ENCODE peak calls at places on chromosomes 13 and 19, in nine cellular contexts. One of them, this sample, is unnamed.

GRCh38 chr13:112160558-112160957 is 93.6 kb downstream of the SOX1 start:
- DNase-seq in brain microvascular endothelial cell: no peak
- DNase-seq in iris pigment epithelial cell: no peak
- DNase-seq in ACHN: no peak
- DNase-seq in cardiac fibroblast: no peak
- DNase-seq in endodermal cell: no peak
- DNase-seq in CD4-positive, alpha-beta T cell: no peak
- DNase-seq in Calu3: no peak
- DNase-seq in stimulated activated CD8-positive, alpha-beta memory T cell treated with anti-CD3 and anti-CD28 coated beads, Interleukin-2, amount 100 ng/mL, for 48 hours: no peak
- DNase-seq in this sample: no peak

GRCh38 chr19:35034005-35034502 is 3.8 kb downstream of the SCN1B start:
- DNase-seq in brain microvascular endothelial cell: no peak
- DNase-seq in iris pigment epithelial cell: no peak
- DNase-seq in ACHN: no peak
- DNase-seq in cardiac fibroblast: no peak
- DNase-seq in endodermal cell: no peak
- DNase-seq in CD4-positive, alpha-beta T cell: no peak
- DNase-seq in Calu3: no peak
- DNase-seq in stimulated activated CD8-positive, alpha-beta memory T cell treated with anti-CD3 and anti-CD28 coated beads, Interleukin-2, amount 100 ng/mL, for 48 hours: no peak
- DNase-seq in this sample: no peak

GRCh38 chr19:54388001-54388802 is 23.5 kb upstream of the LAIR1 start:
- DNase-seq in brain microvascular endothelial cell: no peak
- DNase-seq in iris pigment epithelial cell: no peak
- DNase-seq in ACHN: no peak
- DNase-seq in cardiac fibroblast: no peak
- DNase-seq in endodermal cell: no peak
- DNase-seq in CD4-positive, alpha-beta T cell: peak; percentile 34
- DNase-seq in Calu3: peak; percentile 31
- DNase-seq in stimulated activated CD8-positive, alpha-beta memory T cell treated with anti-CD3 and anti-CD28 coated beads, Interleukin-2, amount 100 ng/mL, for 48 hours: no peak
- DNase-seq in this sample: no peak

GRCh38 chr13:100566543-100566942 is 22.0 kb downstream of the GGACT start:
- DNase-seq in brain microvascular endothelial cell: no peak
- DNase-seq in iris pigment epithelial cell: peak; percentile 12
- DNase-seq in ACHN: no peak
- DNase-seq in cardiac fibroblast: no peak
- DNase-seq in endodermal cell: no peak
- DNase-seq in CD4-positive, alpha-beta T cell: no peak
- DNase-seq in Calu3: no peak
- DNase-seq in stimulated activated CD8-positive, alpha-beta memory T cell treated with anti-CD3 and anti-CD28 coated beads, Interleukin-2, amount 100 ng/mL, for 48 hours: no peak
- DNase-seq in this sample: no peak

GRCh38 chr19:4083677-4084546 is 17.2 kb upstream of the ZBTB7A start:
- DNase-seq in brain microvascular endothelial cell: no peak
- DNase-seq in iris pigment epithelial cell: no peak
- DNase-seq in ACHN: no peak
- DNase-seq in cardiac fibroblast: no peak
- DNase-seq in endodermal cell: no peak
- DNase-seq in CD4-positive, alpha-beta T cell: no peak
- DNase-seq in Calu3: peak; percentile 66
- DNase-seq in stimulated activated CD8-positive, alpha-beta memory T cell treated with anti-CD3 and anti-CD28 coated beads, Interleukin-2, amount 100 ng/mL, for 48 hours: no peak
- DNase-seq in this sample: no peak

GRCh38 chr19:18292460-18292809 is 11.0 kb upstream of the JUND start:
- DNase-seq in brain microvascular endothelial cell: no peak
- DNase-seq in iris pigment epithelial cell: no peak
- DNase-seq in ACHN: no peak
- DNase-seq in cardiac fibroblast: no peak
- DNase-seq in endodermal cell: peak; percentile 88
- DNase-seq in CD4-positive, alpha-beta T cell: no peak
- DNase-seq in Calu3: no peak
- DNase-seq in stimulated activated CD8-positive, alpha-beta memory T cell treated with anti-CD3 and anti-CD28 coated beads, Interleukin-2, amount 100 ng/mL, for 48 hours: no peak
- DNase-seq in this sample: peak; percentile 8

GRCh38 chr19:34988119-34988518 is 12.0 kb upstream of the GRAMD1A start:
- DNase-seq in brain microvascular endothelial cell: no peak
- DNase-seq in iris pigment epithelial cell: no peak
- DNase-seq in ACHN: no peak
- DNase-seq in cardiac fibroblast: no peak
- DNase-seq in endodermal cell: no peak
- DNase-seq in CD4-positive, alpha-beta T cell: no peak
- DNase-seq in Calu3: no peak
- DNase-seq in stimulated activated CD8-positive, alpha-beta memory T cell treated with anti-CD3 and anti-CD28 coated beads, Interleukin-2, amount 100 ng/mL, for 48 hours: no peak
- DNase-seq in this sample: no peak

GRCh38 chr13:49669735-49670309 is 21.5 kb downstream of the EBPL start:
- DNase-seq in brain microvascular endothelial cell: peak; percentile 56
- DNase-seq in iris pigment epithelial cell: peak; percentile 62
- DNase-seq in ACHN: peak; percentile 71
- DNase-seq in cardiac fibroblast: peak; percentile 78
- DNase-seq in endodermal cell: peak; percentile 83
- DNase-seq in CD4-positive, alpha-beta T cell: no peak
- DNase-seq in Calu3: peak; percentile 49
- DNase-seq in stimulated activated CD8-positive, alpha-beta memory T cell treated with anti-CD3 and anti-CD28 coated beads, Interleukin-2, amount 100 ng/mL, for 48 hours: no peak
- DNase-seq in this sample: peak; percentile 81

GRCh38 chr19:10805075-10805757 is 30.8 kb downstream of the TMED1 start:
- DNase-seq in brain microvascular endothelial cell: no peak
- DNase-seq in iris pigment epithelial cell: no peak
- DNase-seq in ACHN: no peak
- DNase-seq in cardiac fibroblast: no peak
- DNase-seq in endodermal cell: no peak
- DNase-seq in CD4-positive, alpha-beta T cell: no peak
- DNase-seq in Calu3: no peak
- DNase-seq in stimulated activated CD8-positive, alpha-beta memory T cell treated with anti-CD3 and anti-CD28 coated beads, Interleukin-2, amount 100 ng/mL, for 48 hours: no peak
- DNase-seq in this sample: no peak